ENCODE peak calls at places on chromosomes 4 and X, in eight cellular contexts. A is DMS153, T is AML-193, K is cardiac muscle cell, Y is renal cortical epithelial cell, G is glutamatergic neuron, M is NCI-H1092, I is AG04450. J is an unnamed sample.

GRCh38 chr4:136078971-136079370 is 1453.3 kb downstream of the PCDH18 start:
- DNase-seq in G (no peak), I (no peak), M (no peak), K (no peak), T (no peak), A (no peak), Y (peak), J (peak)

GRCh38 chr4:92099851-92100250 is 203.9 kb upstream of the GRID2 start:
- DNase-seq in M (no peak), A (no peak), K (peak), Y (no peak), G (no peak), I (no peak), T (no peak), J (no peak)

GRCh38 chr4:5955201-5955821 is 62.4 kb upstream of the CRMP1 start:
- DNase-seq in I (no peak), Y (no peak), M (peak), K (no peak), G (peak), T (no peak), A (peak), J (no peak)

GRCh38 chr4:159487284-159487747 is 384.4 kb downstream of the RAPGEF2 start:
- DNase-seq in M (peak), K (peak), G (peak), I (peak), A (peak), T (peak), Y (peak), J (peak)

GRCh38 chr4:2914220-2915126 is 48.7 kb downstream of the NOP14 start:
- DNase-seq in A (no peak), G (no peak), M (no peak), K (no peak), I (no peak), Y (no peak), T (no peak), J (no peak)

GRCh38 chrX:49117597-49117996 is 5.9 kb downstream of the GPKOW start:
- DNase-seq in I (no peak), A (no peak), T (no peak), G (no peak), M (no peak), K (no peak), Y (no peak), J (no peak)

GRCh38 chr4:114791976-114792375 is 193.4 kb downstream of the UGT8 start:
- DNase-seq in T (no peak), Y (no peak), M (no peak), G (no peak), A (no peak), I (no peak), K (no peak), J (no peak)

GRCh38 chr4:112898357-112899141 is 150.9 kb upstream of the ANK2 start:
- DNase-seq in T (no peak), K (no peak), Y (peak), M (no peak), G (no peak), I (no peak), A (no peak), J (no peak)

GRCh38 chr4:113584407-113585150 is 177.0 kb downstream of the CAMK2D start:
- DNase-seq in M (no peak), Y (peak), G (no peak), I (peak), A (no peak), K (peak), T (no peak), J (peak)